ENCODE peak calls at places on chromosome 4, in seven cellular contexts. One of them, this sample, is unnamed. For H3K9me3 and H3K4me1, the result is how much of the 10 kb centered on the place peaks cover.

GRCh38 chr4:5660185-5660584 is 48.2 kb downstream of the EVC2 start:
- DNase-seq in SK-N-SH: no peak
- DNase-seq in HepG2: no peak
- DNase-seq in HCT116: no peak
- DNase-seq in stomach: no peak
- DNase-seq in suprapubic skin: no peak
- DNase-seq in endothelial cell of umbilical vein: no peak
- DNase-seq in this sample: no peak

GRCh38 chr4:102343964-102344519 is 1.2 kb downstream of the SLC39A8 start:
- DNase-seq in SK-N-SH: no peak
- DNase-seq in HepG2: no peak
- DNase-seq in HCT116: peak
- DNase-seq in stomach: no peak
- DNase-seq in suprapubic skin: no peak
- DNase-seq in endothelial cell of umbilical vein: no peak
- DNase-seq in this sample: no peak

GRCh38 chr4:8509311-8509950 is 68.9 kb downstream of the TRMT44 start:
- DNase-seq in SK-N-SH: no peak
- DNase-seq in HepG2: no peak
- DNase-seq in HCT116: no peak
- DNase-seq in stomach: no peak
- DNase-seq in suprapubic skin: no peak
- DNase-seq in endothelial cell of umbilical vein: no peak
- DNase-seq in this sample: no peak

GRCh38 chr4:41102360-41103092 is 111.8 kb downstream of the APBB2 start:
- DNase-seq in SK-N-SH: no peak
- DNase-seq in HepG2: no peak
- DNase-seq in HCT116: no peak
- DNase-seq in stomach: no peak
- DNase-seq in suprapubic skin: no peak
- DNase-seq in endothelial cell of umbilical vein: no peak
- DNase-seq in this sample: no peak

GRCh38 chr4:94486372-94486801 is 34.6 kb downstream of the PDLIM5 start:
- DNase-seq in SK-N-SH: no peak
- DNase-seq in HepG2: no peak
- DNase-seq in HCT116: no peak
- DNase-seq in stomach: peak
- DNase-seq in suprapubic skin: no peak
- DNase-seq in endothelial cell of umbilical vein: peak
- DNase-seq in this sample: no peak

GRCh38 chr4:123232439-123232838 is 164.2 kb upstream of the SPRY1 start:
- DNase-seq in SK-N-SH: no peak
- DNase-seq in HepG2: no peak
- DNase-seq in HCT116: no peak
- DNase-seq in stomach: no peak
- DNase-seq in suprapubic skin: no peak
- DNase-seq in endothelial cell of umbilical vein: peak
- DNase-seq in this sample: no peak

GRCh38 chr4:78818530-78818929 is 42.4 kb downstream of the BMP2K start:
- DNase-seq in SK-N-SH: no peak
- DNase-seq in HepG2: no peak
- DNase-seq in HCT116: no peak
- DNase-seq in stomach: no peak
- DNase-seq in suprapubic skin: no peak
- DNase-seq in endothelial cell of umbilical vein: no peak
- DNase-seq in this sample: no peak

GRCh38 chr4:41413670-41414069 is 124.3 kb upstream of the LIMCH1 start:
- DNase-seq in SK-N-SH: no peak
- DNase-seq in HepG2: no peak
- DNase-seq in HCT116: no peak
- DNase-seq in stomach: no peak
- DNase-seq in suprapubic skin: no peak
- DNase-seq in endothelial cell of umbilical vein: peak
- DNase-seq in this sample: no peak

GRCh38 chr4:6730603-6731300 is 14.8 kb downstream of the BLOC1S4 start:
- DNase-seq in SK-N-SH: no peak
- DNase-seq in HepG2: no peak
- DNase-seq in HCT116: no peak
- DNase-seq in stomach: no peak
- DNase-seq in suprapubic skin: no peak
- DNase-seq in endothelial cell of umbilical vein: no peak
- DNase-seq in this sample: no peak

GRCh38 chr4:159747983-159748382 is 645.1 kb downstream of the RAPGEF2 start:
- DNase-seq in SK-N-SH: no peak
- DNase-seq in HepG2: no peak
- DNase-seq in HCT116: no peak
- DNase-seq in stomach: no peak
- DNase-seq in suprapubic skin: no peak
- DNase-seq in endothelial cell of umbilical vein: no peak
- DNase-seq in this sample: no peak
- H3K9me3 ChIP-seq in SK-N-SH: under half
- H3K9me3 ChIP-seq in HepG2: under half
- H3K9me3 ChIP-seq in HCT116: under half
- H3K9me3 ChIP-seq in stomach: under half
- H3K9me3 ChIP-seq in suprapubic skin: under half
- H3K9me3 ChIP-seq in endothelial cell of umbilical vein: under half
- H3K9me3 ChIP-seq in this sample: under half

GRCh38 chr4:144583658-144584057 is 62.3 kb upstream of the HHIP start:
- DNase-seq in SK-N-SH: no peak
- DNase-seq in HepG2: no peak
- DNase-seq in HCT116: no peak
- DNase-seq in stomach: no peak
- DNase-seq in suprapubic skin: no peak
- DNase-seq in endothelial cell of umbilical vein: peak
- DNase-seq in this sample: no peak

GRCh38 chr4:144584428-144584827 is 61.5 kb upstream of the HHIP start:
- DNase-seq in SK-N-SH: no peak
- DNase-seq in HepG2: no peak
- DNase-seq in HCT116: no peak
- DNase-seq in stomach: no peak
- DNase-seq in suprapubic skin: no peak
- DNase-seq in endothelial cell of umbilical vein: peak
- DNase-seq in this sample: no peak

GRCh38 chr4:144582105-144582850 is 63.7 kb upstream of the HHIP start:
- DNase-seq in SK-N-SH: no peak
- DNase-seq in HepG2: no peak
- DNase-seq in HCT116: no peak
- DNase-seq in stomach: no peak
- DNase-seq in suprapubic skin: no peak
- DNase-seq in endothelial cell of umbilical vein: peak
- DNase-seq in this sample: no peak

GRCh38 chr4:144580421-144580820 is 65.5 kb upstream of the HHIP start:
- DNase-seq in SK-N-SH: no peak
- DNase-seq in HepG2: no peak
- DNase-seq in HCT116: no peak
- DNase-seq in stomach: no peak
- DNase-seq in suprapubic skin: no peak
- DNase-seq in endothelial cell of umbilical vein: peak
- DNase-seq in this sample: no peak

DNA sequence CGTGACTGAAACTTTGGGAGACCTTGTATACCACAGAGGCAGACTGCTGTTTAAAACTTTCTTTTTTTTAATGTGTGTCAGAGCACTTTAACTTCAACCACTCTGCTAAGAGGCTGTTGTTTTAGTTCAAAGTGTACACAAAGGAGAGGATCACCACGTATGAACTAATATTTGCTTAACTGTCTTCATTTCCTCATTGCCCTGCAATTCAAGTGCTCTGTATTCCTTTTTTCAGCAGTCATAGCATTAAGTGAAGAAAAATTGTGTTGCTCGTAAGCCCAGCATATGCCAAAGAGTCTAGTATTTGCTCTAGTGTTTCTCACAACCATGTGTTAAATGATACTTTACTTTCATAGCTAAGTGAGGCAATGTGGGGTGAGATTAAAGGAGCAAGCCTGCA is 63.0 kb upstream of the HHIP start:
- DNase-seq in SK-N-SH: no peak
- DNase-seq in HepG2: peak
- DNase-seq in HCT116: no peak
- DNase-seq in stomach: no peak
- DNase-seq in suprapubic skin: no peak
- DNase-seq in endothelial cell of umbilical vein: peak
- DNase-seq in this sample: no peak
- H3K4me1 ChIP-seq in SK-N-SH: under half
- H3K4me1 ChIP-seq in HepG2: under half
- H3K4me1 ChIP-seq in HCT116: under half
- H3K4me1 ChIP-seq in stomach: under half
- H3K4me1 ChIP-seq in suprapubic skin: under half
- H3K4me1 ChIP-seq in endothelial cell of umbilical vein: half or more
- H3K4me1 ChIP-seq in this sample: under half

DNA sequence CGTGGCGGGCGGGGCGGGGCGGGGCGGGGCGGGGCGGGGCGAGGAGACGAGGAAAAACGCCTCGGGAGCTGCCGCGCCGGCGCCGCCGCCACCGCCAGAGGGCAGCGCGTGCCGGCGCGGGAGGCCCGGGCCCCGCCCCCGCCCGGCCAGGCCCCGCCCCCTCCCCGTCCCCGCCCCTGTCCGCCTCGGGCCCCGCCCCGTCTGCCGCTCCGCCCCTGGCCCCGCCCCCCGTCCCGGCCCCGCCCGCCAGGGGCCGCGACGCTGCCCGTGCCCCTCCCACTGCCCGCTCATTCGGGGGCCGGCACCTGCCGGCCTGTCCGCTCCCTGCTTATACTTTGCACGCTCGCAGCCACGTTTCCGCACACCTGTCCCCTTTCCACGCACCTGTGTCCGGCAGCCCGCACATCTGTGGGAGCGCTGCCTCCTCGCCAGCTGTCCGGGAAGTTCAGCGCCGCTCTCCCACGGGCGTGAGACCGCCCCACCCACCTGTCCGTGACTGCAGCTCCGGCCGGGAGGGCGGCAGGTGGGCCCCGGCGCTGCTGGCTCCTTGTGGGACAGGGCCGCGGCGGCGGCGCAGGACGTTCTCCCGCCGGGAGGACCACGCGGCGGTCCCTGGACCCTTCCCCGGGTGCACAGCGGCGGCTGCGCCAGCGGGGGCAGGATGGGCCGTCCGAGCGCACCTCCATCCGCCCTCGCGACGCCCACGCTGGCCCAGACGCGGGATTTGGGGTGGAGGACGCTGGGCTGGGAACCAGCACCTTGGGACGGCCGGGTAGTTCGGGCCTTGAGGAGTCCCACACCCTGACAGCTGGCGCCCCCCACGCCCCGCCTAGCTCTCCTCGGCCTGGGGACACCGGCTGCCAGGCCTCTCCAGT is 1.5 kb upstream of the FGFRL1 start:
- DNase-seq in SK-N-SH: peak
- DNase-seq in HepG2: no peak
- DNase-seq in HCT116: no peak
- DNase-seq in stomach: peak
- DNase-seq in suprapubic skin: no peak
- DNase-seq in endothelial cell of umbilical vein: peak
- DNase-seq in this sample: no peak
- TF ChIP-seq POLR2AphosphoS5 in SK-N-SH: no peak
- TF ChIP-seq POLR2AphosphoS5 in HepG2: no peak
- TF ChIP-seq POLR2AphosphoS5 in HCT116: peak
- TF ChIP-seq POLR2AphosphoS5 in stomach: no peak
- TF ChIP-seq POLR2AphosphoS5 in suprapubic skin: no peak
- TF ChIP-seq POLR2AphosphoS5 in endothelial cell of umbilical vein: no peak
- TF ChIP-seq POLR2AphosphoS5 in this sample: peak

DNA sequence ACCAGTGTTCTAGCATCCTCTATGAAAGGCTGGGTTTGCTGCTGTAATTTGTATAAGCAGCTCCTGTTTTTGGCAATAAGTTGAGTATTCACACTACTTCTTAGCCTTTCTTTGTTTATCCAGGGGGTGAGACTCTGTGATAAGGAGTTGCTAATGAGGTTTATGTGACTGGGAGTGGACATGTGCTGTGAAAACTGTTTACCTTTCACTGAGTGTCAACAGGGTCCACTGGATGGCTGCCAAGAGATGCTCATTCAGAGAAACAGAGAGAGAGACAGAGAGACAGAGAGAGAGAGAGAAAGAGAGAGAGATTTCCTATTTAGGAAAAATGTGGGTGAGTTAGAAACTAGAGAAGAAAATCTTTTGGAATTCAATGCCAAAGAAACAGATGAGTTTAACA is 233.9 kb downstream of the CHIC2 start:
- DNase-seq in SK-N-SH: no peak
- DNase-seq in HepG2: no peak
- DNase-seq in HCT116: no peak
- DNase-seq in stomach: no peak
- DNase-seq in suprapubic skin: no peak
- DNase-seq in endothelial cell of umbilical vein: no peak
- DNase-seq in this sample: no peak
- H3K9me3 ChIP-seq in SK-N-SH: under half
- H3K9me3 ChIP-seq in HepG2: under half
- H3K9me3 ChIP-seq in HCT116: under half
- H3K9me3 ChIP-seq in stomach: under half
- H3K9me3 ChIP-seq in suprapubic skin: under half
- H3K9me3 ChIP-seq in endothelial cell of umbilical vein: under half
- H3K9me3 ChIP-seq in this sample: under half

GRCh38 chr4:66647915-66648314 is 897.4 kb downstream of the CENPC start:
- DNase-seq in SK-N-SH: no peak
- DNase-seq in HepG2: no peak
- DNase-seq in HCT116: no peak
- DNase-seq in stomach: no peak
- DNase-seq in suprapubic skin: no peak
- DNase-seq in endothelial cell of umbilical vein: no peak
- DNase-seq in this sample: no peak

GRCh38 chr4:66647468-66647867 is 897.8 kb downstream of the CENPC start:
- DNase-seq in SK-N-SH: no peak
- DNase-seq in HepG2: no peak
- DNase-seq in HCT116: no peak
- DNase-seq in stomach: no peak
- DNase-seq in suprapubic skin: no peak
- DNase-seq in endothelial cell of umbilical vein: no peak
- DNase-seq in this sample: no peak

GRCh38 chr4:66653937-66654336 is 891.4 kb downstream of the CENPC start:
- DNase-seq in SK-N-SH: no peak
- DNase-seq in HepG2: no peak
- DNase-seq in HCT116: no peak
- DNase-seq in stomach: no peak
- DNase-seq in suprapubic skin: no peak
- DNase-seq in endothelial cell of umbilical vein: peak
- DNase-seq in this sample: no peak

GRCh38 chr4:66649236-66649635 is 896.1 kb downstream of the CENPC start:
- DNase-seq in SK-N-SH: no peak
- DNase-seq in HepG2: no peak
- DNase-seq in HCT116: no peak
- DNase-seq in stomach: no peak
- DNase-seq in suprapubic skin: no peak
- DNase-seq in endothelial cell of umbilical vein: no peak
- DNase-seq in this sample: no peak
- H3K4me1 ChIP-seq in SK-N-SH: under half
- H3K4me1 ChIP-seq in HepG2: under half
- H3K4me1 ChIP-seq in HCT116: under half
- H3K4me1 ChIP-seq in stomach: under half
- H3K4me1 ChIP-seq in suprapubic skin: under half
- H3K4me1 ChIP-seq in endothelial cell of umbilical vein: under half
- H3K4me1 ChIP-seq in this sample: under half

GRCh38 chr4:173252024-173252935 is 81.9 kb downstream of the HMGB2 start:
- DNase-seq in SK-N-SH: no peak
- DNase-seq in HepG2: peak
- DNase-seq in HCT116: peak
- DNase-seq in stomach: peak
- DNase-seq in suprapubic skin: no peak
- DNase-seq in endothelial cell of umbilical vein: peak
- DNase-seq in this sample: no peak
- TF ChIP-seq POLR2AphosphoS5 in SK-N-SH: peak
- TF ChIP-seq POLR2AphosphoS5 in HepG2: no peak
- TF ChIP-seq POLR2AphosphoS5 in HCT116: peak
- TF ChIP-seq POLR2AphosphoS5 in stomach: peak
- TF ChIP-seq POLR2AphosphoS5 in suprapubic skin: no peak
- TF ChIP-seq POLR2AphosphoS5 in endothelial cell of umbilical vein: peak
- TF ChIP-seq POLR2AphosphoS5 in this sample: peak

GRCh38 chr4:108492816-108493595 is 127.4 kb upstream of the RPL34 start:
- DNase-seq in SK-N-SH: peak
- DNase-seq in HepG2: peak
- DNase-seq in HCT116: peak
- DNase-seq in stomach: no peak
- DNase-seq in suprapubic skin: no peak
- DNase-seq in endothelial cell of umbilical vein: no peak
- DNase-seq in this sample: no peak
- H3K9me3 ChIP-seq in SK-N-SH: under half
- H3K9me3 ChIP-seq in HepG2: under half
- H3K9me3 ChIP-seq in HCT116: under half
- H3K9me3 ChIP-seq in stomach: under half
- H3K9me3 ChIP-seq in suprapubic skin: under half
- H3K9me3 ChIP-seq in endothelial cell of umbilical vein: under half
- H3K9me3 ChIP-seq in this sample: under half

This sample was measured in vagina.